ENCODE peak calls at places on chromosomes 2 and 18, in four cellular contexts. One of them, this sample, is unnamed. For H3K9me3 and H3K27me3, the result is how much of the 10 kb centered on the place peaks cover.

GRCh38 chr2:31302940-31303563 is 69.1 kb downstream of the EHD3 start:
- DNase-seq in PC-3: no peak
- DNase-seq in transverse colon: no peak
- DNase-seq in IMR-90: no peak
- DNase-seq in this sample: no peak

GRCh38 chr2:63424329-63425078 is 163.8 kb downstream of the WDPCP start:
- DNase-seq in PC-3: peak
- DNase-seq in transverse colon: no peak
- DNase-seq in IMR-90: peak
- DNase-seq in this sample: no peak

GRCh38 chr2:204604061-204604460 is 58.8 kb downstream of the PARD3B start:
- DNase-seq in PC-3: no peak
- DNase-seq in transverse colon: no peak
- DNase-seq in IMR-90: peak
- DNase-seq in this sample: no peak

GRCh38 chr2:6877402-6878305 is at the start of gene RSAD2:
- DNase-seq in PC-3: peak
- DNase-seq in transverse colon: peak
- DNase-seq in IMR-90: peak
- DNase-seq in this sample: peak

GRCh38 chr2:233950078-233950825 is 33.1 kb downstream of the TRPM8 start:
- DNase-seq in PC-3: no peak
- DNase-seq in transverse colon: no peak
- DNase-seq in IMR-90: no peak
- DNase-seq in this sample: no peak

GRCh38 chr2:199988176-199988575 is 32.8 kb downstream of the MAIP1 start:
- DNase-seq in PC-3: no peak
- DNase-seq in transverse colon: no peak
- DNase-seq in IMR-90: peak
- DNase-seq in this sample: no peak

GRCh38 chr18:64663086-64663485 is 514.2 kb upstream of the LINC00305 start:
- DNase-seq in PC-3: no peak
- DNase-seq in transverse colon: no peak
- DNase-seq in IMR-90: no peak
- DNase-seq in this sample: no peak

GRCh38 chr2:133566967-133567645 is 1.2 kb downstream of the NCKAP5 start:
- DNase-seq in PC-3: peak
- DNase-seq in transverse colon: peak
- DNase-seq in IMR-90: peak
- DNase-seq in this sample: peak

GRCh38 chr18:11025671-11026070 is 123.7 kb downstream of the PIEZO2 start:
- DNase-seq in PC-3: no peak
- DNase-seq in transverse colon: no peak
- DNase-seq in IMR-90: no peak
- DNase-seq in this sample: no peak

GRCh38 chr2:96245609-96246390 is 20.0 kb downstream of the TMEM127 start:
- DNase-seq in PC-3: no peak
- DNase-seq in transverse colon: no peak
- DNase-seq in IMR-90: peak
- DNase-seq in this sample: peak

GRCh38 chr18:79553154-79553553 is 126.4 kb upstream of the CTDP1 start:
- DNase-seq in PC-3: no peak
- DNase-seq in transverse colon: no peak
- DNase-seq in IMR-90: no peak
- DNase-seq in this sample: no peak

DNA sequence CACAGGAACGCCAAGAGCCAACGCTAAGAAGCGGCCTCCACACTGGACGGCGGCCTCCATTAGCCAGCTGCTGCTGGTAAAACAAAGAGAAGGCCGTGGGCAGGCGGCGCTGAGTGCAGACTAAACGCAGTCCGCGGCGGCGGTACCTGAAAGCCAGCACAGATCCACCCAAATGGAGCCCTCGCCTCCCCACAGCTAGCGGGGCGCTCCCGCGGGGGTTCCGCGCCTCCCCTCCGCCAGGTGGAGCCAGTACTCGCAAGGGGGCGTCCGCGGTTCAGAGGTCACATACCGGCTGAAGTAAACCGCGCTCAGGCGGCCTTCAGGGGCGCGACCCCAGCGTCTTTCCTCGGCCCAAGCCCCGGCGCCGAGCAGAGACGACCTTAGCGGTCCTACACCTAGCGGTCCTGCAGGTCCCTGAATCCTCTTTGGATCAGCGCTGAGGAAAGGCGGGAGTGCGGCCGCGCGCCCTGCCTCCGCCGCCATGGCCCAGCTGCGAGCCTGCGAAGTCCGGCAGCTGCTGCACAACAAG is 293.1 kb upstream of the ERBB4 start:
- DNase-seq in PC-3: no peak
- DNase-seq in transverse colon: no peak
- DNase-seq in IMR-90: no peak
- DNase-seq in this sample: no peak
- H3K9me3 ChIP-seq in PC-3: under half
- H3K9me3 ChIP-seq in transverse colon: under half
- H3K9me3 ChIP-seq in IMR-90: under half
- H3K9me3 ChIP-seq in this sample: under half

GRCh38 chr18:39843546-39843945 is 2111.5 kb upstream of the PIK3C3 start:
- DNase-seq in PC-3: no peak
- DNase-seq in transverse colon: no peak
- DNase-seq in IMR-90: no peak
- DNase-seq in this sample: no peak

GRCh38 chr18:39839782-39840181 is 2115.3 kb upstream of the PIK3C3 start:
- DNase-seq in PC-3: no peak
- DNase-seq in transverse colon: no peak
- DNase-seq in IMR-90: peak
- DNase-seq in this sample: no peak

GRCh38 chr18:39840406-39840805 is 2114.6 kb upstream of the PIK3C3 start:
- DNase-seq in PC-3: no peak
- DNase-seq in transverse colon: no peak
- DNase-seq in IMR-90: peak
- DNase-seq in this sample: no peak

GRCh38 chr18:39842042-39842791 is 2112.8 kb upstream of the PIK3C3 start:
- DNase-seq in PC-3: no peak
- DNase-seq in transverse colon: no peak
- DNase-seq in IMR-90: no peak
- DNase-seq in this sample: no peak

DNA sequence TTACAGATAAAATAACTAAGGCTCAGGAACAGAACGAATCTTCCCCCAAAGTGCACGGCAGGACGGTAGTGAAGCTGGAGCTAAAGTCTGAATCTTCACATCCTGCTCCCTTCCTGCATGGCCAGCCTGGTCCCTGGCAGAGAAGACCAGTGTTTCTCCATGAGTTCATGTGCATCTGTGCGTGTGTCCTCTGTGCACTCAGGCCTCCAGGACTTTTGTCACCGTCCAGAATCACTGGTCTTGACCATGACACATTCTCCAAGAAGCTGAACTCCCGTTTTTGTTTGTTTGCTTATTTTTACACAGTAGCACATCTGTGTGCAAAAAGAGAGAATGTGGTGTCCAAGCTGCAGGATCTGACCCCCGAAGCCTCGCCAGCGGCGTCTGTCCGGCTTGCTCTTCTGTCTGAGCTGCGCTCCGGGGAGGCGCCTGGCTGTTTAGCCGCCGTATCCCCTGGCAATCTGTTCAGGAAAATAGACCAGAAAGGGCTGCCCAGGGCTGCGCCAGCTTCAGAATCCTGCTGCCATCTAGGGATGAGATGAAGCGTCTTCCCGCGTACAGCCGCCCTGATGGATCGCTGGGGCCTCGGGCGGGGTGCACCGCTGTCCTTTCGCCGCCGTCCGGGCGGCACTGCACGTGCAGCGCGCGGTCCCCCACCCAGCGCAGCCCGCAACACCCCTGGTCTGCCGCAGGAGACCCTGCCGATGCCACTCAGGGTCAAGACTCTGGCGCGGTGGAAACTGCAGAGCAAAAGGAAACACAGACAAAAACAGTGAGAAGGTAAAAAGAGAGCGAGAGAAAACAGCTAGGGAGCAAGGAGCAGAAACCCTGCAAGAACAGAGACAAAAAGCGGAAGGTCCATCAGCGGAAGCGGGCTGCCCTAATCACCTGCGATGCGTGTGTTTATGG is 2113.6 kb upstream of the PIK3C3 start:
- DNase-seq in PC-3: peak
- DNase-seq in transverse colon: peak
- DNase-seq in IMR-90: peak
- DNase-seq in this sample: peak
- H3K4me3 ChIP-seq in PC-3: peak
- H3K4me3 ChIP-seq in transverse colon: peak
- H3K4me3 ChIP-seq in IMR-90: peak
- H3K4me3 ChIP-seq in this sample: peak

DNA sequence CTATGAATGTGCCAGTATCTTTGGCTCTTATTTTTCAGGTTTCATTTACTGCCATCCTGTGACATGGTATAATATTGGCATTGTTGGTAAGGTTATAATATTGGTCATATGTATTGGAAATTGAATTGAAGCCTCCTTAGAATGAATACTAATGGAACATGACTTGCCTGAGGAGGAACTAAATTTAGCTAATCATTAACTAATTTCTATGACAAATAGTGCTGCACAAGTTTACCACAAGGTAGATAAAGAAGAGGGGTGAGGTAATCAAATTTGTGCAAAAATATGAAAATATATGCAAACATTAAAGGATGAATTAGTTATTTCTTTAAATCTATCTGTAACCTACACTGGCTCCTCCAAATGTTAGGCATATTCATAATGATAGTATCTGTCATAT is 43.2 kb upstream of the ORC2 start:
- DNase-seq in PC-3: no peak
- DNase-seq in transverse colon: no peak
- DNase-seq in IMR-90: no peak
- DNase-seq in this sample: no peak
- H3K27me3 ChIP-seq in PC-3: under half
- H3K27me3 ChIP-seq in transverse colon: under half
- H3K27me3 ChIP-seq in IMR-90: under half
- H3K27me3 ChIP-seq in this sample: under half

DNA sequence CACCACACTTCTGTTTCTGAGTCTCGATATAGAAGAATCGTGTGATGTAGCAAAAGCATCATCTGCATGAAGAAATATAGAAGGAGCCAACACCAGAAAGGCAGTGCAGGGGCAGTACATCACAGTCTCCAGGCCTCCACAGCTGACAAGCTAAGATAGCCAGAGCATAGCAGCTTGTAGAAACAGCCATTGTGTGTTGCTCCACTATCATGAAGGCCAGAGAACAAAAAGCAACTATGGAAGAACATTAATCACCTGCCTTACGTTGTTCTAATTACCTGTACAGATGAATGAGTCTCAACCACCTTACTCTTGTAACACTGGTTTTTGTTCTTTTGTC is 129.0 kb downstream of the RND3 start:
- DNase-seq in PC-3: no peak
- DNase-seq in transverse colon: no peak
- DNase-seq in IMR-90: no peak
- DNase-seq in this sample: no peak
- H3K9me3 ChIP-seq in PC-3: under half
- H3K9me3 ChIP-seq in transverse colon: under half
- H3K9me3 ChIP-seq in IMR-90: under half
- H3K9me3 ChIP-seq in this sample: under half